ENCODE peak calls at places on chromosomes 11 and 22, in four cellular contexts. One of them, this sample, is unnamed.
A peak's percentile ranks its signal among the peaks of the same experiment; 100 is the strongest.

GRCh38 chr11:126102436-126102894 is 39.8 kb upstream of the CDON start:
- DNase-seq in IMR-90: peak; percentile 31
- DNase-seq in kidney: no peak
- DNase-seq in MM.1S: peak; percentile 43
- DNase-seq in this sample: peak; percentile 46

GRCh38 chr22:31085493-31085824 is 4.3 kb downstream of the SMTN start:
- DNase-seq in IMR-90: no peak
- DNase-seq in kidney: no peak
- DNase-seq in MM.1S: no peak
- DNase-seq in this sample: peak; percentile 73

GRCh38 chr11:134915881-134916280 is 503.8 kb upstream of the B3GAT1 start:
- DNase-seq in IMR-90: no peak
- DNase-seq in kidney: no peak
- DNase-seq in MM.1S: no peak
- DNase-seq in this sample: no peak

GRCh38 chr11:88231894-88232482 is 56.7 kb upstream of the RAB38 start:
- DNase-seq in IMR-90: peak; percentile 40
- DNase-seq in kidney: no peak
- DNase-seq in MM.1S: peak; percentile 14
- DNase-seq in this sample: peak; percentile 65

GRCh38 chr22:29780781-29781676 is 13.9 kb downstream of the UQCR10 start:
- DNase-seq in IMR-90: peak; percentile 85
- DNase-seq in kidney: no peak
- DNase-seq in MM.1S: no peak
- DNase-seq in this sample: peak; percentile 60

GRCh38 chr11:81005595-81005994 is 1564.8 kb upstream of the TENM4 start:
- DNase-seq in IMR-90: peak; percentile 80
- DNase-seq in kidney: no peak
- DNase-seq in MM.1S: no peak
- DNase-seq in this sample: no peak

GRCh38 chr22:48836673-48837340 is 990.9 kb downstream of the BRD1 start:
- DNase-seq in IMR-90: no peak
- DNase-seq in kidney: no peak
- DNase-seq in MM.1S: no peak
- DNase-seq in this sample: no peak

GRCh38 chr22:41314821-41315220 is 13.5 kb downstream of the ZC3H7B start:
- DNase-seq in IMR-90: no peak
- DNase-seq in kidney: no peak
- DNase-seq in MM.1S: no peak
- DNase-seq in this sample: no peak

GRCh38 chr11:27319065-27319464 is 44.0 kb downstream of the CCDC34 start:
- DNase-seq in IMR-90: peak; percentile 72
- DNase-seq in kidney: no peak
- DNase-seq in MM.1S: peak; percentile 49
- DNase-seq in this sample: no peak

GRCh38 chr11:64409707-64410395 is 50.9 kb downstream of the RPS6KA4 start:
- DNase-seq in IMR-90: peak; percentile 17
- DNase-seq in kidney: no peak
- DNase-seq in MM.1S: no peak
- DNase-seq in this sample: no peak

GRCh38 chr22:27475548-27475897 is 326.0 kb downstream of the MN1 start:
- DNase-seq in IMR-90: no peak
- DNase-seq in kidney: no peak
- DNase-seq in MM.1S: no peak
- DNase-seq in this sample: peak; percentile 52

GRCh38 chr11:34502949-34503348 is 10.6 kb downstream of the ELF5 start:
- DNase-seq in IMR-90: peak; percentile 6
- DNase-seq in kidney: no peak
- DNase-seq in MM.1S: no peak
- DNase-seq in this sample: no peak

GRCh38 chr11:43933608-43934358 is 8.7 kb upstream of the C11orf96 start:
- DNase-seq in IMR-90: peak; percentile 48
- DNase-seq in kidney: no peak
- DNase-seq in MM.1S: no peak
- DNase-seq in this sample: no peak

GRCh38 chr22:49264696-49265095 is 563.0 kb downstream of the BRD1 start:
- DNase-seq in IMR-90: no peak
- DNase-seq in kidney: no peak
- DNase-seq in MM.1S: no peak
- DNase-seq in this sample: no peak

GRCh38 chr11:125062931-125063428 is at the start of gene SLC37A2:
- DNase-seq in IMR-90: peak; percentile 54
- DNase-seq in kidney: peak; percentile 87
- DNase-seq in MM.1S: peak; percentile 78
- DNase-seq in this sample: peak; percentile 90
- TF ChIP-seq CTCF in IMR-90: peak; percentile 22
- TF ChIP-seq CTCF in kidney: no peak
- TF ChIP-seq CTCF in MM.1S: peak; percentile 16
- TF ChIP-seq CTCF in this sample: peak; percentile 54

GRCh38 chr11:70292166-70292565 is 21.7 kb downstream of the PPFIA1 start:
- DNase-seq in IMR-90: no peak
- DNase-seq in kidney: no peak
- DNase-seq in MM.1S: no peak
- DNase-seq in this sample: no peak
- H3K9ac ChIP-seq in IMR-90: no peak overlapping the region
- H3K9ac ChIP-seq in kidney: no peak overlapping the region
- H3K9ac ChIP-seq in MM.1S: no peak overlapping the region
- H3K9ac ChIP-seq in this sample: no peak overlapping the region

DNA sequence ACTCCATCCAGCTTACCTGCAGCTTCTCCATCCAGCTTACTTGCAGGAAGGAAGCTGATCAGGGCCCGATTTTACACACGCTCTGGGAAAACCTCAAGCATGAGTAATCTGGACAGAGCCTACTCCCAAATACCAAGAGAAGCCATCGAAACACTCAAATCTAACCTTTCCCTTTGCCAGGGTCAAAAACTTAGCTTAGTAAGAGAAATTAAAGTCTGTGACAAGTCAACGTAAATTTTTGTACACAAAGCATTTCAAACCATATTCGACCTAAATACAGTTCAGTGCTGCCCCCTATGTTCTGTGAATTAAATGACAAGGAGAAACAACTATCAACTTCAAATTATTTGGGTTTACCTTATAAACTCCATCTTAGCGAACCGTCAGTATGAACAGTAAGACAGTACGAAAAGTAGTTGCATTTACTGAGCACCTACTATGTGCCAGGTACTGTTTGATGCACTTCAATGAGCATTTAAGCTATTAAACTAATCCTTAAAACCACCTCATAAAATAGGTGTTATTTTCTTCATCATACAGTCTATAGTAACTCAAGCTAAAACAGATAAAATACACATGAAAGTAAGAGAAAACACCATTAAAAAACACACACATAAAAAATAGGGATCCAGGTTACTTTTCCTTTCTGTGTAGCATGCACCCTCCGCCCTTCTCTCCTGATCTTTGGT is 36.9 kb downstream of the ARFGAP3 start:
- DNase-seq in IMR-90: peak; percentile 93
- DNase-seq in kidney: no peak
- DNase-seq in MM.1S: peak; percentile 30
- DNase-seq in this sample: no peak
- TF ChIP-seq CTCF in IMR-90: peak; percentile 86
- TF ChIP-seq CTCF in kidney: peak; percentile 79
- TF ChIP-seq CTCF in MM.1S: peak; percentile 57
- TF ChIP-seq CTCF in this sample: peak; percentile 71

GRCh38 chr11:47060807-47061206 is 115.9 kb downstream of the ARFGAP2 start:
- DNase-seq in IMR-90: peak; percentile 48
- DNase-seq in kidney: no peak
- DNase-seq in MM.1S: no peak
- DNase-seq in this sample: no peak

GRCh38 chr11:47057374-47057773 is 119.3 kb downstream of the ARFGAP2 start:
- DNase-seq in IMR-90: no peak
- DNase-seq in kidney: no peak
- DNase-seq in MM.1S: no peak
- DNase-seq in this sample: no peak

GRCh38 chr11:47056261-47056915 is 119.8 kb downstream of the CSTPP1 start:
- DNase-seq in IMR-90: peak; percentile 94
- DNase-seq in kidney: no peak
- DNase-seq in MM.1S: no peak
- DNase-seq in this sample: no peak

GRCh38 chr11:47062736-47063135 is 113.9 kb downstream of the ARFGAP2 start:
- DNase-seq in IMR-90: no peak
- DNase-seq in kidney: no peak
- DNase-seq in MM.1S: no peak
- DNase-seq in this sample: peak; percentile 51

GRCh38 chr11:47061429-47062178 is 115.1 kb downstream of the ARFGAP2 start:
- DNase-seq in IMR-90: no peak
- DNase-seq in kidney: no peak
- DNase-seq in MM.1S: no peak
- DNase-seq in this sample: peak; percentile 49
- H3K9ac ChIP-seq in IMR-90: no peak overlapping the region
- H3K9ac ChIP-seq in kidney: no peak overlapping the region
- H3K9ac ChIP-seq in MM.1S: no peak overlapping the region
- H3K9ac ChIP-seq in this sample: peak overlapping the region; percentile 47

GRCh38 chr11:104876838-104877500 is 21.3 kb downstream of the CASP12 start:
- DNase-seq in IMR-90: no peak
- DNase-seq in kidney: no peak
- DNase-seq in MM.1S: peak; percentile 64
- DNase-seq in this sample: no peak

GRCh38 chr11:104881117-104881794 is 17.0 kb downstream of the CASP12 start:
- DNase-seq in IMR-90: no peak
- DNase-seq in kidney: no peak
- DNase-seq in MM.1S: peak; percentile 26
- DNase-seq in this sample: no peak

GRCh38 chr11:104883342-104883741 is 14.9 kb downstream of the CASP12 start:
- DNase-seq in IMR-90: no peak
- DNase-seq in kidney: no peak
- DNase-seq in MM.1S: no peak
- DNase-seq in this sample: no peak

GRCh38 chr11:104876324-104876723 is 21.9 kb downstream of the CASP12 start:
- DNase-seq in IMR-90: no peak
- DNase-seq in kidney: no peak
- DNase-seq in MM.1S: no peak
- DNase-seq in this sample: no peak

GRCh38 chr11:104879514-104880190 is 18.6 kb downstream of the CASP12 start:
- DNase-seq in IMR-90: no peak
- DNase-seq in kidney: no peak
- DNase-seq in MM.1S: no peak
- DNase-seq in this sample: no peak
- TF ChIP-seq CTCF in IMR-90: no peak
- TF ChIP-seq CTCF in kidney: no peak
- TF ChIP-seq CTCF in MM.1S: no peak
- TF ChIP-seq CTCF in this sample: peak; percentile 50

DNA sequence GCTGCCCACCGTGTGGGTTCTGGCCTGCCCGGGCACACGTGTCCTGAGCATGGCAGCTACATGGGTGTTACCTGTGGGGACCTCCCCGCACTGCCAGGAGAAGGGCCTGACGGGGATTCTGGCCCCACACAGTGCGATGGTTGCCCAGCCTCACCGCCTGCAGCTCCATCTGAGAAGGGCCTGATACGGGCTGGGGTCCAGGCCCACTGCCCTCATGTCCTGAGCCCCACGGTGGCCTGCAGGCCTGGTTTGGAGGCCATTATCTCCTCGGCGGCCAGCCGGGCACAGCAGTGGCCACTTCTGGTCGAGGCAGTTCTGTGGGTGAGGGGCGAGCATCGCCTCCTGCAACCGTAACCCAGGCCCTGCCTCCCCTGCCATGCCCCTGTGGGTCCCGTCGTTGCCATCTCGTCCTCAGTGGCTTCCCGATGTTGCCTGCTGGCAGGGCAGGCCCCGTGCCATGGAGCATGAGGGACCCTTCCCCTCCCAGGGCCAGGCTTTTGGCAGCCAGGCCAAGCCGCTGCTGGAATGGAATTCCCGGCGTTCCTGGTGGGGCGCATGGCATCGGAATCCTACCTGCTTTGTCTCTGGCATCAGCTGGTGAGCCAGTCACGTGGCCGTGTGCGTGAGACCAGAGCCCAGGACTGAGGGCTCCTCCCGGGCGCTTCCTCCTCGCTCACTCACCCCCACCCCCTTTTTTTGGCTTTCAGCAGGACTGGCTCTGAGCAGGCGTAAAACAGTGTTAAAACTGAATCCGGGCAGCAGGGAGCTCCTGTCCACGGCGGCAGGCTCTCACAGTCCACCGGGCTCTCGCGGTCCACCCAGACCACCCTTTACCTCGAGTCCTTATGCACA is 71.9 kb upstream of the PPARA start:
- DNase-seq in IMR-90: no peak
- DNase-seq in kidney: peak; percentile 92
- DNase-seq in MM.1S: no peak
- DNase-seq in this sample: no peak
- H3K9ac ChIP-seq in IMR-90: no peak overlapping the region
- H3K9ac ChIP-seq in kidney: peak overlapping the region; percentile 93
- H3K9ac ChIP-seq in MM.1S: no peak overlapping the region
- H3K9ac ChIP-seq in this sample: no peak overlapping the region

GRCh38 chr11:597166-597725 is 18.5 kb downstream of the IRF7 start:
- DNase-seq in IMR-90: no peak
- DNase-seq in kidney: no peak
- DNase-seq in MM.1S: no peak
- DNase-seq in this sample: peak; percentile 86
- TF ChIP-seq CTCF in IMR-90: no peak
- TF ChIP-seq CTCF in kidney: no peak
- TF ChIP-seq CTCF in MM.1S: peak; percentile 18
- TF ChIP-seq CTCF in this sample: peak; percentile 71

DNA sequence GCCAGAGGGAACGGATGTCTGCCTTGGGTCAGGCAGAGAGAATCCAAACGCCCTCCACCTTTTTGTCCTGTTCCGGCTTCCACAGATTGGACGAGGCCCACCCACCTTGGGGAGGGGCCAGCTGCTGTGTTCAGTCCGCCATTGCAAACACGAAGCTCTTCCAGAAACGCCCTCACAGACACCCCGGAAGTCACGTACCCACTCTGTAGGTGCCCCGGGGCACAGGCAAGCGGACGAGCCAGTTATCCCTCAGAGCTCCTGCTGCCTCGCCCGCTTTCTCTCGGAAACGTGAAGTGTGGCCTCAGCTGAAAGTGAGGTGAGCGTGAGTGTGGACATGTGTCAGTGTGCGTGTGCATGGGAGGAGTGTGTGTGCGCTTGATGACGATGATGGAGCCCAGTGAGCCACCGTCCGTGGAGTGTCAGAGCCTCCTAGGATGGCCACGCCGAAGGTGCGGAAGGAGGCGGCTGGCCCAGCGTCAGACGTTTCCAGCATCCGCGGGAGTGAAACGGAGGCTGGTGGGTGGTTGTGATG is 869.2 kb downstream of the TBC1D22A start:
- DNase-seq in IMR-90: no peak
- DNase-seq in kidney: no peak
- DNase-seq in MM.1S: no peak
- DNase-seq in this sample: no peak
- H3K9ac ChIP-seq in IMR-90: no peak overlapping the region
- H3K9ac ChIP-seq in kidney: no peak overlapping the region
- H3K9ac ChIP-seq in MM.1S: no peak overlapping the region
- H3K9ac ChIP-seq in this sample: no peak overlapping the region